ENCODE peak calls at places on chromosomes 3 and 15, in four cellular contexts. D is PC-3, L is adrenal gland, N is A549. H is an unnamed sample.

GRCh38 chr3:119681279-119681678 is 4.1 kb upstream of the COX17 start:
- DNase-seq in D (peak; percentile 78), L (no peak), N (peak; percentile 27), H (no peak)

GRCh38 chr3:187946031-187946691 is 200.9 kb upstream of the BCL6 start:
- DNase-seq in D (no peak), L (no peak), N (no peak), H (no peak)

GRCh38 chr15:31090741-31091140 is 10.8 kb downstream of the TRPM1 start:
- DNase-seq in D (no peak), L (no peak), N (no peak), H (no peak)

GRCh38 chr3:33016846-33017405 is 65.5 kb downstream of the CCR4 start:
- DNase-seq in D (no peak), L (no peak), N (no peak), H (no peak)

GRCh38 chr3:32420138-32420981 is 28.7 kb downstream of the CMTM7 start:
- DNase-seq in D (peak; percentile 99), L (peak; percentile 45), N (peak; percentile 43), H (no peak)

GRCh38 chr3:40476478-40477470 is at the start of gene ZNF619:
- DNase-seq in D (peak; percentile 75), L (peak; percentile 83), N (peak; percentile 49), H (peak; percentile 79)

GRCh38 chr3:156781310-156782230 is 44.6 kb upstream of the LEKR1 start:
- DNase-seq in D (peak; percentile 85), L (no peak), N (peak; percentile 75), H (no peak)

GRCh38 chr3:176906046-176906905 is 291.0 kb downstream of the TBL1XR1 start:
- DNase-seq in D (peak; percentile 51), L (no peak), N (no peak), H (no peak)

GRCh38 chr3:138850151-138850550 is 15.4 kb upstream of the PIK3CB start:
- DNase-seq in D (no peak), L (no peak), N (no peak), H (no peak)

GRCh38 chr15:40100947-40101905 is 7.5 kb downstream of the BMF start:
- DNase-seq in D (peak; percentile 25), L (no peak), N (no peak), H (no peak)

GRCh38 chr15:90948506-90948905 is 6.2 kb upstream of the RCCD1 start:
- DNase-seq in D (no peak), L (no peak), N (no peak), H (no peak)

GRCh38 chr15:52462806-52463360 is 65.8 kb downstream of the MYO5A start:
- DNase-seq in D (no peak), L (no peak), N (no peak), H (no peak)

GRCh38 chr3:108234387-108234957 is 12.2 kb upstream of the IFT57 start:
- DNase-seq in D (no peak), L (no peak), N (no peak), H (no peak)

GRCh38 chr15:57747206-57747605 is 40.7 kb downstream of the POLR2M start:
- DNase-seq in D (no peak), L (no peak), N (no peak), H (peak; percentile 14)

GRCh38 chr3:172546105-172546504 is 22.9 kb upstream of the TNFSF10 start:
- DNase-seq in D (peak; percentile 87), L (no peak), N (no peak), H (no peak)

GRCh38 chr15:55196011-55196410 is 730 bp downstream of the RSL24D1 start:
- DNase-seq in D (no peak), L (no peak), N (no peak), H (no peak)

GRCh38 chr3:82802501-82802900 is 1041.1 kb upstream of the GBE1 start:
- DNase-seq in D (peak; percentile 57), L (no peak), N (no peak), H (no peak)

GRCh38 chr3:198088421-198088955 is 128.5 kb downstream of the LMLN start:
- DNase-seq in D (no peak), L (no peak), N (no peak), H (no peak)

GRCh38 chr3:13532085-13532484 is 16.8 kb upstream of the FBLN2 start:
- DNase-seq in D (no peak), L (no peak), N (no peak), H (no peak)

GRCh38 chr3:42734263-42734860 is 31.8 kb upstream of the HHATL start:
- DNase-seq in D (no peak), L (no peak), N (no peak), H (no peak)

GRCh38 chr15:73369073-73369694 is 426 bp upstream of the HCN4 start:
- DNase-seq in D (no peak), L (no peak), N (no peak), H (no peak)

GRCh38 chr3:59404064-59404463 is 354.2 kb upstream of the CFAP20DC start:
- DNase-seq in D (no peak), L (no peak), N (no peak), H (no peak)

GRCh38 chr3:183266454-183266853 is 13.4 kb downstream of the B3GNT5 start:
- DNase-seq in D (no peak), L (no peak), N (no peak), H (no peak)
- H3K4me1 ChIP-seq in D (peaks cover 79% of the 10 kb centered on the region), L (no peaks in the 10 kb centered on the region), N (peaks cover 22% of the 10 kb centered on the region), H (peaks cover 74% of the 10 kb centered on the region)

GRCh38 chr15:64501396-64501716 is 41.0 kb downstream of the ZNF609 start:
- DNase-seq in D (no peak), L (no peak), N (no peak), H (no peak)

GRCh38 chr15:64503197-64503596 is 42.8 kb downstream of the ZNF609 start:
- DNase-seq in D (no peak), L (no peak), N (no peak), H (no peak)

GRCh38 chr15:64500695-64501395 is 40.5 kb downstream of the ZNF609 start:
- DNase-seq in D (no peak), L (no peak), N (no peak), H (no peak)

GRCh38 chr15:64503640-64504039 is 43.3 kb downstream of the ZNF609 start:
- DNase-seq in D (no peak), L (no peak), N (no peak), H (no peak)

GRCh38 chr15:64502537-64502936 is 42.2 kb downstream of the ZNF609 start:
- DNase-seq in D (no peak), L (no peak), N (no peak), H (no peak)
- H3K4me1 ChIP-seq in D (no peaks in the 10 kb centered on the region), L (peaks cover 31% of the 10 kb centered on the region), N (peaks cover 5% of the 10 kb centered on the region), H (peaks cover 60% of the 10 kb centered on the region)

GRCh38 chr3:122626515-122627180 is 49.2 kb downstream of the PARP15 start:
- DNase-seq in D (no peak), L (no peak), N (no peak), H (no peak)

GRCh38 chr3:122623430-122623829 is 46.0 kb downstream of the PARP15 start:
- DNase-seq in D (no peak), L (no peak), N (no peak), H (no peak)

GRCh38 chr3:122628567-122628966 is 51.1 kb downstream of the PARP15 start:
- DNase-seq in D (peak; percentile 76), L (no peak), N (no peak), H (no peak)

GRCh38 chr3:122629763-122630162 is 50.9 kb upstream of the PARP14 start:
- DNase-seq in D (no peak), L (no peak), N (no peak), H (no peak)

DNA sequence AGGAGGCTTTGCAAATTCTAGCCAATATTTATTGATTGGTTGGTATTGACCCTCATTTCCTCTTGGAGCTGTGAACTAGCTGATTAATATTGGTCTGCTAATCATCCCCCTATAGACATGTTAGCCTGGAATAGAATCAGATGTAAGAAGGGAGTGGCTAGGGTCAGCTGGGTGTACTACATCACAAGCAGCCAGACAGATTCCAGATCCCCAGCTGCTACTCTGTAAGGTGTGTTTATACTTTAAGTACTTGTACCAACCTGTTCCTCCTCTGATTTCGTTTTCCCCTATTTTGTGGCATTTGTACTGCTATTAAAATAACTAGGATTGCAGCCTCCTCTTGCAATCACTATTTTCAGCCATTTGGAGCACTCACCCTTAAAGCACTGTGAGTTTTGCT is 49.9 kb downstream of the PARP15 start:
- DNase-seq in D (no peak), L (no peak), N (no peak), H (no peak)
- H3K4me1 ChIP-seq in D (peaks cover 11% of the 10 kb centered on the region), L (no peaks in the 10 kb centered on the region), N (no peaks in the 10 kb centered on the region), H (no peaks in the 10 kb centered on the region)

GRCh38 chr15:63232943-63233342 is 43.5 kb downstream of the RAB8B start:
- DNase-seq in D (no peak), L (peak; percentile 63), N (no peak), H (no peak)
- H3K4me1 ChIP-seq in D (peaks cover 56% of the 10 kb centered on the region), L (peaks cover 27% of the 10 kb centered on the region), N (peaks cover 60% of the 10 kb centered on the region), H (peaks cover 48% of the 10 kb centered on the region)

GRCh38 chr3:72587282-72587681 is 261.0 kb downstream of the SHQ1 start:
- DNase-seq in D (no peak), L (no peak), N (no peak), H (no peak)
- H3K4me1 ChIP-seq in D (peaks cover 14% of the 10 kb centered on the region), L (no peaks in the 10 kb centered on the region), N (peaks cover 13% of the 10 kb centered on the region), H (peaks cover 5% of the 10 kb centered on the region)

DNA sequence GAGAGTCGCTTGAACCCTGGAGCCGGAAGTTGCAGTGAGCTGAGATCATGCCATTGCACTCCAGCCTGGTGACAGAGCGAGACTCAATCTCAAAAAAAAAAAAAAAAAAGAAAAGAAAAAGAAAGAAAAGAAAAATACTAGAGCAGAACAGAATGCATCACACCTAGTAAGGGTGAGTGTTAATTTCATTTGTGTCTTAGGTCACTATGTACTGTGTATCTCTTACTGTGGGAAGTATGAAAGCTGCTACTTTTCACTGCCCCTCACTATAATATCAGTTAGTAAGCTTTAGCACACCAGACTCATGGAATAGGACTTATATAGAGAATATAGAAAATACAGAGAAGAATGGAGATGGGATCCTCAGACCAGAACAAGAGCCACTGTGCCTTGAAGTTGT is 45.9 kb upstream of the RASA2 start:
- DNase-seq in D (no peak), L (no peak), N (no peak), H (no peak)
- H3K4me1 ChIP-seq in D (no peaks in the 10 kb centered on the region), L (peaks cover 19% of the 10 kb centered on the region), N (peaks cover 31% of the 10 kb centered on the region), H (peaks cover 62% of the 10 kb centered on the region)